ENCODE peak calls at places on chromosome 9, in four cellular contexts. S is globus pallidus, Q is T1000, X is neuronal stem cell. H is an unnamed sample.

GRCh38 chr9:89814340-89815040 is 209.7 kb downstream of the GADD45G start:
- DNase-seq in Q (no peak), S (peak; percentile 51), X (no peak), H (no peak)

GRCh38 chr9:77094150-77094549 is 74.7 kb downstream of the FOXB2 start:
- DNase-seq in S (no peak), X (no peak), Q (no peak), H (no peak)

GRCh38 chr9:112037281-112038016 is 137.6 kb downstream of the SUSD1 start:
- DNase-seq in X (peak; percentile 24), S (no peak), Q (no peak), H (no peak)

GRCh38 chr9:90966475-90967150 is 165.0 kb downstream of the SYK start:
- DNase-seq in Q (no peak), S (no peak), X (no peak), H (no peak)

GRCh38 chr9:122941560-122942234 is 877 bp downstream of the RABGAP1 start:
- DNase-seq in X (no peak), Q (no peak), S (peak; percentile 41), H (no peak)

GRCh38 chr9:88777498-88778312 is 213.6 kb upstream of the S1PR3 start:
- DNase-seq in Q (no peak), X (no peak), S (peak; percentile 16), H (no peak)

GRCh38 chr9:130107955-130108354 is 54.2 kb downstream of the GPR107 start:
- DNase-seq in S (no peak), Q (no peak), X (no peak), H (no peak)

GRCh38 chr9:128098936-128099931 is 28.3 kb downstream of the PTGES2 start:
- DNase-seq in X (no peak), S (no peak), Q (no peak), H (no peak)

GRCh38 chr9:19988281-19988680 is 199.4 kb upstream of the SLC24A2 start:
- DNase-seq in S (peak; percentile 80), Q (no peak), X (peak; percentile 44), H (no peak)

GRCh38 chr9:74742792-74743389 is 144.8 kb downstream of the TRPM6 start:
- DNase-seq in X (peak; percentile 38), Q (no peak), S (peak; percentile 45), H (no peak)

GRCh38 chr9:137044502-137045177 is 1.3 kb downstream of the NPDC1 start:
- DNase-seq in Q (no peak), X (no peak), S (no peak), H (no peak)

GRCh38 chr9:75623462-75623861 is 267.0 kb upstream of the PCSK5 start:
- DNase-seq in X (no peak), S (no peak), Q (no peak), H (no peak)

GRCh38 chr9:120152295-120152694 is 427.7 kb downstream of the CDK5RAP2 start:
- DNase-seq in Q (no peak), X (peak; percentile 48), S (peak; percentile 5), H (no peak)

GRCh38 chr9:88106492-88106891 is 31.8 kb downstream of the SPATA31C2 start:
- DNase-seq in Q (no peak), S (no peak), X (no peak), H (no peak)

GRCh38 chr9:4812872-4813271 is 20.1 kb downstream of the RCL1 start:
- DNase-seq in X (no peak), Q (no peak), S (no peak), H (no peak)

GRCh38 chr9:127796225-127796813 is 6.4 kb upstream of the FPGS start:
- DNase-seq in Q (no peak), S (no peak), X (no peak), H (no peak)

GRCh38 chr9:38651400-38652042 is 31.1 kb upstream of the ANKRD18A start:
- DNase-seq in X (no peak), S (no peak), Q (no peak), H (no peak)

GRCh38 chr9:115213777-115214428 is 95.9 kb upstream of the TNC start:
- DNase-seq in X (no peak), S (no peak), Q (no peak), H (no peak)

GRCh38 chr9:132154925-132155324 is 6.9 kb upstream of the NTNG2 start:
- DNase-seq in X (no peak), S (no peak), Q (no peak), H (no peak)

GRCh38 chr9:136539427-136540412 is 6.1 kb downstream of the NOTCH1 start:
- DNase-seq in Q (peak; percentile 19), S (peak; percentile 74), X (no peak), H (peak; percentile 86)

GRCh38 chr9:70602364-70603019 is 188.0 kb upstream of the KLF9 start:
- DNase-seq in Q (peak; percentile 4), X (peak; percentile 53), S (peak; percentile 85), H (no peak)

GRCh38 chr9:121835581-121836381 is 184.3 kb downstream of the DAB2IP start:
- DNase-seq in X (no peak), Q (no peak), S (no peak), H (no peak)